ENCODE peak calls at places on chromosomes 13 and 19, in four cellular contexts. V is NCI-H1105, S is gastrocnemius medialis, W is IMR-90. E is an unnamed sample.

GRCh38 chr13:97889803-97890202 is 63.7 kb upstream of the IPO5 start:
- DNase-seq in V (no peak), W (no peak), S (peak), E (no peak)

GRCh38 chr19:14081797-14082674 is 3.5 kb downstream of the C19orf67 start:
- DNase-seq in V (no peak), W (peak), S (no peak), E (no peak)

GRCh38 chr13:101149735-101150380 is 266.4 kb downstream of the NALCN start:
- DNase-seq in V (no peak), S (no peak), W (peak), E (no peak)

GRCh38 chr19:14102756-14103155 is 12.2 kb upstream of the SAMD1 start:
- DNase-seq in V (no peak), W (no peak), S (no peak), E (no peak)

GRCh38 chr13:45492538-45492937 is 27.8 kb downstream of the COG3 start:
- DNase-seq in V (no peak), S (no peak), W (peak), E (no peak)

GRCh38 chr19:4075373-4075772 is 8.7 kb upstream of the ZBTB7A start:
- DNase-seq in V (no peak), W (no peak), S (no peak), E (no peak)

GRCh38 chr19:21677696-21678418 is 89.5 kb downstream of the ZNF100 start:
- DNase-seq in V (no peak), S (no peak), W (no peak), E (no peak)

GRCh38 chr19:38528213-38528755 is 89.5 kb downstream of the MAP4K1 start:
- DNase-seq in V (no peak), S (no peak), W (no peak), E (no peak)

GRCh38 chr13:45807520-45808099 is 43.9 kb downstream of the SIAH3 start:
- DNase-seq in W (peak), S (no peak), V (peak), E (no peak)

GRCh38 chr13:33577037-33577436 is 240.9 kb upstream of the RFC3 start:
- DNase-seq in S (no peak), V (no peak), W (peak), E (no peak)

GRCh38 chr13:21717817-21718216 is 46.9 kb downstream of the FGF9 start:
- DNase-seq in S (no peak), W (no peak), V (no peak), E (no peak)

GRCh38 chr19:7515471-7516226 is at the start of gene ZNF358:
- DNase-seq in S (peak), W (peak), V (peak), E (no peak)

GRCh38 chr13:27080018-27080948 is 91.3 kb downstream of the USP12 start:
- DNase-seq in W (no peak), S (no peak), V (no peak), E (no peak)

GRCh38 chr19:38745316-38745715 is 1.0 kb upstream of the CAPN12 start:
- DNase-seq in V (no peak), S (no peak), W (no peak), E (no peak)

GRCh38 chr13:104843328-104843727 is 1692.1 kb downstream of the EFNB2 start:
- DNase-seq in V (no peak), W (no peak), S (no peak), E (no peak)

GRCh38 chr13:30711375-30711774 is 24.0 kb upstream of the ALOX5AP start:
- DNase-seq in V (no peak), W (peak), S (no peak), E (no peak)

GRCh38 chr19:48970139-48970766 is 5.1 kb downstream of the FTL start:
- DNase-seq in S (no peak), V (no peak), W (no peak), E (no peak)

GRCh38 chr19:2171349-2172145 is 7.8 kb downstream of the DOT1L start:
- DNase-seq in V (no peak), S (no peak), W (peak), E (no peak)